ENCODE peak calls at places on chromosomes 16 and 17, in four cellular contexts. B, A, C and J are unnamed samples.

GRCh38 chr16:25034916-25035315 is 19.7 kb upstream of the ARHGAP17 start:
- DNase-seq in B (no peak), A (no peak), C (no peak), J (no peak)

GRCh38 chr17:17126131-17127110 is 79.7 kb downstream of the PLD6 start:
- DNase-seq in B (no peak), A (no peak), C (no peak), J (no peak)

GRCh38 chr17:80558046-80558445 is 13.4 kb downstream of the RPTOR start:
- DNase-seq in B (no peak), A (no peak), C (no peak), J (no peak)

GRCh38 chr16:16042076-16042475 is 92.7 kb downstream of the ABCC1 start:
- DNase-seq in B (no peak), A (no peak), C (peak), J (no peak)

GRCh38 chr17:77770331-77771105 is 188.0 kb upstream of the TNRC6C start:
- DNase-seq in B (no peak), A (no peak), C (peak), J (peak)

GRCh38 chr16:86509759-86510464 is 415 bp upstream of the FOXF1 start:
- DNase-seq in B (no peak), A (no peak), C (peak), J (no peak)

GRCh38 chr16:31861415-31861814 is 12.2 kb upstream of the ZNF267 start:
- DNase-seq in B (no peak), A (no peak), C (no peak), J (no peak)

GRCh38 chr17:82118815-82119380 is 20.9 kb upstream of the FASN start:
- DNase-seq in B (no peak), A (no peak), C (peak), J (no peak)

GRCh38 chr17:40121191-40121885 is 433 bp upstream of the MSL1 start:
- DNase-seq in B (no peak), A (no peak), C (peak), J (no peak)

GRCh38 chr17:39634384-39634871 is 2.5 kb upstream of the STARD3 start:
- DNase-seq in B (no peak), A (no peak), C (peak), J (no peak)

GRCh38 chr17:67223924-67224323 is 21.1 kb downstream of the HELZ start:
- DNase-seq in B (no peak), A (no peak), C (no peak), J (no peak)

GRCh38 chr16:50611332-50611934 is 63.2 kb downstream of the NKD1 start:
- DNase-seq in B (no peak), A (no peak), C (peak), J (no peak)

GRCh38 chr17:72065556-72065955 is 55.3 kb upstream of the SOX9 start:
- DNase-seq in B (no peak), A (no peak), C (no peak), J (no peak)

GRCh38 chr17:76268991-76269981 is 4.1 kb downstream of the UBALD2 start:
- DNase-seq in B (no peak), A (no peak), C (no peak), J (no peak)

GRCh38 chr17:43545383-43545632 is 832 bp downstream of the ETV4 start:
- DNase-seq in B (no peak), A (no peak), C (no peak), J (peak)

GRCh38 chr17:46865100-46865499 is 13.7 kb downstream of the WNT9B start:
- DNase-seq in B (no peak), A (no peak), C (no peak), J (no peak)

GRCh38 chr17:81852237-81852636 is 8.1 kb downstream of the P4HB start:
- DNase-seq in B (no peak), A (no peak), C (no peak), J (no peak)

GRCh38 chr16:69448470-69449193 is 24.2 kb downstream of the CYB5B start:
- DNase-seq in B (no peak), A (no peak), C (peak), J (no peak)

GRCh38 chr16:1940273-1941161 is 2.5 kb downstream of the MSRB1 start:
- DNase-seq in B (no peak), A (no peak), C (no peak), J (no peak)

GRCh38 chr16:12519986-12520385 is 283.7 kb downstream of the CPPED1 start:
- DNase-seq in B (no peak), A (no peak), C (no peak), J (no peak)

GRCh38 chr17:17062356-17062755 is 20.1 kb downstream of the MPRIP start:
- DNase-seq in B (no peak), A (no peak), C (no peak), J (no peak)

GRCh38 chr16:64131423-64131822 is 990.4 kb downstream of the CDH11 start:
- DNase-seq in B (no peak), A (no peak), C (no peak), J (no peak)

GRCh38 chr16:1650131-1650530 is 27.9 kb upstream of the JPT2 start:
- DNase-seq in B (no peak), A (no peak), C (peak), J (no peak)

GRCh38 chr16:56257260-56257659 is 66.0 kb downstream of the GNAO1 start:
- DNase-seq in B (no peak), A (no peak), C (no peak), J (no peak)

GRCh38 chr17:55536205-55536604 is 25.0 kb upstream of the SMIM36 start:
- DNase-seq in B (no peak), A (no peak), C (no peak), J (no peak)

GRCh38 chr17:78450696-78451344 is 72.4 kb downstream of the PGS1 start:
- DNase-seq in B (no peak), A (no peak), C (no peak), J (no peak)

GRCh38 chr17:8746501-8747236 is 2.0 kb upstream of the CCDC42 start:
- DNase-seq in B (no peak), A (no peak), C (no peak), J (no peak)